ENCODE peak calls at places on chromosome 12, in six cellular contexts. G is HTR-8/SVneo; W is NCI-H1105; I is stimulated activated CD8-positive, alpha-beta memory T cell treated with anti-CD3 and anti-CD28 coated beads, Interleukin-12 subunit alpha, Interleukin-12 subunit beta, amount 100 ng/mL, for 1 hour; P is mesendoderm; N is A549. A is an unnamed sample.

GRCh38 chr12:117343296-117343695 is 18.1 kb downstream of the NOS1 start:
- DNase-seq in G (no peak), W (no peak), I (no peak), P (no peak), N (no peak), A (no peak)

GRCh38 chr12:26825459-26826016 is 7.5 kb downstream of the ITPR2 start:
- DNase-seq in G (no peak), W (no peak), I (no peak), P (no peak), N (no peak), A (no peak)

GRCh38 chr12:24921251-24922038 is 27.5 kb downstream of the BCAT1 start:
- DNase-seq in G (no peak), W (no peak), I (no peak), P (no peak), N (no peak), A (no peak)

GRCh38 chr12:107042801-107043200 is 50.5 kb downstream of the CRY1 start:
- DNase-seq in G (no peak), W (no peak), I (no peak), P (no peak), N (no peak), A (no peak)

GRCh38 chr12:88493651-88494050 is 86.6 kb downstream of the KITLG start:
- DNase-seq in G (no peak), W (no peak), I (no peak), P (no peak), N (no peak), A (peak; percentile 89)

GRCh38 chr12:120039711-120040110 is 50.7 kb downstream of the BICDL1 start:
- DNase-seq in G (no peak), W (no peak), I (no peak), P (peak; percentile 18), N (no peak), A (no peak)

GRCh38 chr12:16863742-16864141 is 257.8 kb upstream of the LMO3 start:
- DNase-seq in G (no peak), W (no peak), I (no peak), P (no peak), N (no peak), A (no peak)

GRCh38 chr12:80493466-80493865 is 49.4 kb downstream of the PTPRQ start:
- DNase-seq in G (no peak), W (no peak), I (no peak), P (peak; percentile 35), N (no peak), A (no peak)

GRCh38 chr12:104670439-104671406 is 214.0 kb downstream of the CHST11 start:
- DNase-seq in G (no peak), W (no peak), I (no peak), P (no peak), N (peak; percentile 21), A (no peak)